ENCODE peak calls at places on chromosome 19, in five cellular contexts. N, U, X, A and V are unnamed samples.

GRCh38 chr19:13890136-13890535 is 13.2 kb downstream of the NANOS3 start:
- DNase-seq in U (no peak), A (no peak), X (no peak), N (no peak), V (no peak)

GRCh38 chr19:9132422-9132821 is 5.7 kb upstream of the OR7G3 start:
- DNase-seq in N (no peak), A (no peak), X (no peak), U (no peak), V (no peak)

GRCh38 chr19:33391631-33392249 is 18.2 kb downstream of the CEBPG start:
- DNase-seq in A (no peak), N (no peak), X (no peak), U (no peak), V (no peak)

GRCh38 chr19:10896851-10897526 is 25.6 kb downstream of the CARM1 start:
- DNase-seq in U (no peak), A (peak), X (no peak), N (no peak), V (no peak)

GRCh38 chr19:1455336-1456120 is 5.6 kb downstream of the APC2 start:
- DNase-seq in A (peak), X (peak), N (peak), U (peak), V (no peak)

GRCh38 chr19:52988506-52988905 is 25.2 kb upstream of the ERVV-1 start:
- DNase-seq in N (no peak), X (no peak), A (no peak), U (no peak), V (no peak)

GRCh38 chr19:8212212-8212611 is 3.0 kb downstream of the CERS4 start:
- DNase-seq in X (no peak), A (no peak), U (no peak), N (no peak), V (no peak)

GRCh38 chr19:4597975-4598671 is 38.6 kb upstream of the SEMA6B start:
- DNase-seq in X (peak), U (no peak), N (peak), A (peak), V (peak)

GRCh38 chr19:7914099-7914498 is 531 bp upstream of the TGFBR3L start:
- DNase-seq in A (no peak), X (no peak), N (no peak), U (no peak), V (no peak)

GRCh38 chr19:30678168-30678567 is 306.0 kb downstream of the ZNF536 start:
- DNase-seq in U (no peak), A (no peak), X (no peak), N (no peak), V (no peak)

GRCh38 chr19:13573268-13573667 is 67.0 kb upstream of the CACNA1A start:
- DNase-seq in A (no peak), U (no peak), X (peak), N (peak), V (no peak)

GRCh38 chr19:32309711-32310390 is 35.6 kb upstream of the ZNF507 start:
- DNase-seq in X (no peak), N (no peak), A (no peak), U (no peak), V (no peak)

GRCh38 chr19:43782689-43783231 is 2.0 kb upstream of the KCNN4 start:
- DNase-seq in U (peak), A (no peak), X (no peak), N (no peak), V (no peak)

GRCh38 chr19:11069451-11070009 is 19.7 kb upstream of the LDLR start:
- DNase-seq in A (no peak), U (no peak), N (no peak), X (no peak), V (no peak)

GRCh38 chr19:50947123-50947522 is 5.7 kb downstream of the KLK5 start:
- DNase-seq in X (no peak), A (no peak), N (no peak), U (no peak), V (no peak)

GRCh38 chr19:5452594-5453565 is 2.3 kb upstream of the ZNRF4 start:
- DNase-seq in U (peak), A (peak), N (no peak), X (no peak), V (no peak)

GRCh38 chr19:33294058-33294798 is 8.1 kb downstream of the CEBPA start:
- DNase-seq in N (no peak), U (peak), A (no peak), X (no peak), V (no peak)

GRCh38 chr19:31354316-31354715 is 5.1 kb upstream of the TSHZ3 start:
- DNase-seq in A (no peak), N (peak), X (peak), U (no peak), V (no peak)

GRCh38 chr19:39017646-39018045 is 14.7 kb downstream of the FBXO27 start:
- DNase-seq in X (no peak), N (no peak), U (no peak), A (no peak), V (no peak)

GRCh38 chr19:17540174-17540573 is 15.3 kb upstream of the COLGALT1 start:
- DNase-seq in U (no peak), N (no peak), A (no peak), X (no peak), V (no peak)
- H2AK5ac ChIP-seq in U (no peak), N (no peak), A (no peak), X (no peak), V (peak)

GRCh38 chr19:40582467-40582866 is 5.8 kb downstream of the SHKBP1 start:
- DNase-seq in U (no peak), N (no peak), A (no peak), X (no peak), V (no peak)
- H2BK12ac ChIP-seq in U (no peak), N (no peak), A (no peak), X (no peak), V (no peak)

DNA sequence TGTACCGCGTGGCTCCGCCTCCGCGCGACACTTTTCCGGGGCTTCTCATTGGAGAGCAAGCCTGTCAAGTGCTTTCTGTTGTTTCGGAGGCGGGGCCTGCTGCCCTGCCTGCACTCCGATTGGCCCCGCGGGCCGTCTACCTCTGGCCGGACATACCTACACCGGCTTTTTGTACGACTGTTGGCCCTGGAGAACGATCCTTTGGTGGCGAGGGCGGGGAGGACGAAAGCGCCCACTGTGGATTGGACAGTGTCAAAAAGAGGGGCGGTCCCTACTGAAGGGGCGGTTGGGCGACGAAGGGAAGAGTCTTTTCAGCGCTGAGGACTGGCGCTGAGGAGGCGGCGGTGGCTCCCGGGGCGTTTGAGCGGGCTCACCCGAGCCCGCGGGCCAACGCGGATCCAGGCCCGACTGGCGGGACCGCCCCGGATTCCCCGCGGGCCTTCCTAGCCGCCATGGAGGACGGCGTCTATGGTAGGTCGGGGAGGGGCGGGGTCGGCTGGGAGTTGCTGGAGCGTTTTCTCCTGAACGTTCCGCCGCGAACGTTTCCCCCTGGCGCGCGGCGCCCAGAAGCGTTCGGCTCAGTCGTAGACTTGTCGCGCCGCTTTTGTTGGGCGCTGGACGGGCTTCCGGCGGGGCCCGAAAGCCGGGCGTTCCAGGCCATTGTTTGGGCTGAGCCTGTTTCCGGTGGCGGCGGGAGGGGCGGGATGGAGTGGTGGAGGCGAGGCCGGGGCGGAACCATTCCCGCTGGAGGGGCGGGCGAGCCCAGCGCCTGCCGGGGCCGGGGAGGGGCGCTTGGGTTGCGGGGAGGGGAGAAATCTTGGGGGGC is at the start of gene CYTH2:
- DNase-seq in U (peak), N (peak), A (peak), X (peak), V (peak)
- H2BK5ac ChIP-seq in U (peak), N (peak), A (peak), X (no peak), V (peak)

DNA sequence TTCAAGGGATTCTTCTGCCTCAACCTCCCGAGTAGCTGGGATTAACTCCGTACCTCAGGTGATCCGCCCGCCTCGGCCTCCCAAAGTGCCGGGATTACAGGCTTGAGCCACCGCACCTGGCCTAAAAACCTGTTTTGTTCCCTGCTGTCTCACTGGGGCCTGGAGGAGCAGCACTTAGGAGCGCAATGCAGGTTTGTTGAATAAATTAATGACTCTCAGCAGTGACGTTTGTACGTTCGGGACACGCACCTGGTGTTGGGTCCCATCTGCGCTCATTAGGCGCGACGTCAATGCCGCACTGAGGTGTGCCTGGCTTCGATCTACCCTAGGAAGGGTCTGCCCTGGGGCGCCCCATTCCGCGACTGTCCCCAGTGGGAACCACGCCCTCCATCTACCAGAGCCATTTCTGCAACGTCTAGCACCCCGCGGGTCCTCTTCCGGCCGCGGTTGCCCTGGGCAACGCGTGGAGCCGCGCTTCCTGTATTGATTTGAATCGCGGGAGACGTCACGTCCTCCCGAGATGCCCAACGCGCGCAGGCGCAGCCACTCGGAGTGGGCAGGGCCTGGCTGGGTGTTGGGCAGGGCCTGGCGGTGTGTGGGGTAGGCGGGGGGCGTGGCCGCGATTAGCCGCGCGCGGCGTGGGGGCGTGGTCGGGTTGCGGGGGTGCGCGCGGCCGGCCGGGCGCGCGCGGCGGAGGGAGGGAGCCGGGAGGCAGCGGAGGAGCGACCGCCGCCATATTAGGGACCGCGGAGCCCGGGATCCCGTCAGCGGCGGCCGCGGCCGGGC is at the start of gene FZR1:
- DNase-seq in N (peak), A (peak), X (peak), U (peak), V (peak)
- H2AK5ac ChIP-seq in N (no peak), A (no peak), X (no peak), U (peak), V (peak)

GRCh38 chr19:47549341-47549768 is 23.6 kb downstream of the ZNF541 start:
- DNase-seq in A (no peak), N (no peak), X (no peak), U (no peak), V (no peak)
- H2BK12ac ChIP-seq in A (no peak), N (no peak), X (no peak), U (no peak), V (no peak)

DNA sequence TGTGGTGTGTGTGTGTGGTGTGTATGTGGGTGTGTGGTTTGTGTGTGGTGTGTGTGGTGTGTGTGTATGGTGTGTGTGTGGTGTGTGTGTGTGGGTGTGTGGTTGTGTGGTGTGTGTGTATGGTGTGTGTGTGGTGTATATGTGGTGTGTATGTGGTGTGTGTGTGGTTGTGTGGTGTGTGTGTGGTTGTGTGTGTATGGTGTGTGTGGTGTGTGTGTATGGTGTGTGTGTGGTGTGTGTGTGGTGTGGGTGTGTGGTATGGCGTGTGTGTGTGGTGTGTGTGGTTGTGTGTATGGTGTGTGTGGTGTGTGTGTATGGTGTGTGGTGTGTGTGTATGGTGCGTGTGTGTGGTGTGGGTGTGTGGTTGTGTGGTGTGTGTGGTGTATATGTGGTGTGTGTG is 8.7 kb downstream of the SHISA7 start:
- DNase-seq in X (no peak), N (no peak), A (no peak), U (no peak), V (no peak)
- H2BK5ac ChIP-seq in X (no peak), N (no peak), A (no peak), U (no peak), V (no peak)

GRCh38 chr19:35085947-35086346 is 29.7 kb upstream of the FXYD3 start:
- DNase-seq in N (no peak), A (no peak), U (no peak), X (no peak), V (no peak)
- H2AK5ac ChIP-seq in N (no peak), A (no peak), U (no peak), X (no peak), V (no peak)

DNA sequence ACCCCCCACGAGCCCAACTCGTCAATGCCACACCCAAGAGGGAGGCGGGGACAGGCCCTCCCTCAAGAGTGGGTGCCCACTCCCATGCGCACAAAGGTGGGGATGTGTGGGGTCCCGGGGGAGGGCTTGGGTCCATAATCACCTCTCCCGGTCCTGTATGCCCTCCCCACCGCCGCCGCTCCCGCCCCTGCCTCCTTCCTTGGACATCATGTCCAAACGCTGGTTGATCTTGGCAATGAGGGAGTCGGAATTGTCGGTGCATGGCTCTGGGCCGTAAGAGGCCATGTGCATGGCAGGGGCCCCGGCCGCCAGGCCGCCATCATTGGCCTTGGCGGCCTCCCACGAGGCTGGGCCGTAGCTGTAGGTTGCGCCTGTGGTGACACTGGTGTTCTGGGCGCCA is 5.9 kb downstream of the AKAP8 start:
- DNase-seq in A (no peak), U (no peak), N (no peak), X (no peak), V (no peak)
- H2BK12ac ChIP-seq in A (no peak), U (no peak), N (no peak), X (no peak), V (no peak)

DNA sequence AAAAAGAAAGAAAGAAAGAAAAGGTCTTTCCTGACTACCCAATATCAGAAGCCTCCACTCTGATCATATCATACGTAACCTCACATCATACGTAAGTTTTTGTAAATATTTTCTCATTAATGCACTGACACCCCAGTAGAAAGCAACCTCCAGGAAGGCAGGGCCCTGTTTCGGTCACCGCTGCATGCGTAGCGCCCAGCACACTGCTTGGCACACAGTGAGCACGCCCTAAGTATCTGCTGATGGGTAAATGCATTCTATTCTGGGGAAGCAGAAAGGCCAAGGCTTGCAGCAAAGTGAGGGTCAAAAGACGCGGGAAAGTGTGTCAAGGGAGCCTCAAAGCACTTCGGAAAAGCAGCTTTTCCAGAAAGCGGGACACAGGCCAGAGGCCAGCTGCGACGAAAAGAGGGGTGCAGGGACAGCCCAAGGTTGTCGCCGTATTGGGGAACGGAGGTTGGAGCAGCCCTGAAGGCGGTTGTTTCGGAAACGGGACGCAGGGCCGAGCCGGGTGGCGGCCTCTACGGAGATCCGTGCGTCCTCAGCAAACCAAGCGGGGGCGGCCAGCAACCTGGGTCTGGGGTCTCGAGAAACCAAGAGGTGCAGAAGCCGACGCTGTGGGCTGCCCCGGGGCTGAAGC is 466 bp downstream of the SUGP1 start:
- DNase-seq in N (no peak), X (no peak), U (peak), A (no peak), V (no peak)
- H2BK5ac ChIP-seq in N (peak), X (no peak), U (peak), A (peak), V (peak)